ENCODE peak calls at places on chromosome 16, in five cellular contexts. P is activated CD4-positive, alpha-beta T cell treated with anti-CD3 and anti-CD28 coated beads for 24 hours; D is stimulated activated CD4-positive, alpha-beta T cell treated with anti-CD3 and anti-CD28 coated beads, Interleukin-15, amount 100 ng/mL, for 48 hours; B is BJ; K is choroid plexus epithelial cell. J is an unnamed sample.

GRCh38 chr16:83771306-83771942 is 36.4 kb upstream of the HSBP1 start:
- DNase-seq in P (no peak), B (no peak), K (peak), D (no peak), J (no peak)

GRCh38 chr16:22109258-22109898 is 17.0 kb downstream of the VWA3A start:
- DNase-seq in D (no peak), K (no peak), P (no peak), B (no peak), J (no peak)

GRCh38 chr16:854808-855410 is 54.4 kb upstream of the GNG13 start:
- DNase-seq in D (no peak), P (no peak), K (no peak), B (no peak), J (no peak)

GRCh38 chr16:4800290-4801041 is 2.0 kb downstream of the ROGDI start:
- DNase-seq in D (no peak), K (no peak), P (no peak), B (no peak), J (no peak)

GRCh38 chr16:49150341-49150740 is 131.3 kb downstream of the CBLN1 start:
- DNase-seq in D (no peak), K (no peak), P (no peak), B (no peak), J (no peak)

GRCh38 chr16:75229172-75230031 is 10.6 kb downstream of the CTRB1 start:
- DNase-seq in D (no peak), P (no peak), B (no peak), K (no peak), J (no peak)

GRCh38 chr16:66878067-66878466 is 2.2 kb upstream of the PDP2 start:
- DNase-seq in P (peak), D (peak), B (no peak), K (peak), J (peak)

GRCh38 chr16:81511371-81511770 is 66.8 kb downstream of the CMIP start:
- DNase-seq in B (peak), K (peak), D (no peak), P (no peak), J (peak)

GRCh38 chr16:46830417-46830901 is 521 bp downstream of the C16orf87 start:
- DNase-seq in D (peak), B (no peak), K (no peak), P (no peak), J (peak)

GRCh38 chr16:88017551-88018101 is 66.4 kb downstream of the BANP start:
- DNase-seq in P (no peak), K (no peak), D (no peak), B (no peak), J (no peak)

GRCh38 chr16:68232335-68232734 is 3.6 kb downstream of the ESRP2 start:
- DNase-seq in P (no peak), K (no peak), D (no peak), B (no peak), J (no peak)

GRCh38 chr16:55138298-55138697 is 185.7 kb upstream of the IRX6 start:
- DNase-seq in D (no peak), P (no peak), K (no peak), B (no peak), J (no peak)

GRCh38 chr16:72110662-72111615 is 17.3 kb downstream of the DHX38 start:
- DNase-seq in K (no peak), P (no peak), D (no peak), B (no peak), J (no peak)

GRCh38 chr16:28042856-28043255 is 20.7 kb downstream of the GSG1L start:
- DNase-seq in P (no peak), D (no peak), K (peak), B (no peak), J (peak)

GRCh38 chr16:30992931-30993816 is 8.2 kb downstream of the HSD3B7 start:
- DNase-seq in P (no peak), B (no peak), D (no peak), K (no peak), J (no peak)

GRCh38 chr16:89122322-89122831 is 28.7 kb downstream of the ACSF3 start:
- DNase-seq in P (peak), K (no peak), D (no peak), B (no peak), J (no peak)

GRCh38 chr16:12507366-12507765 is 296.3 kb downstream of the CPPED1 start:
- DNase-seq in D (no peak), K (no peak), P (no peak), B (peak), J (peak)

GRCh38 chr16:4212207-4212933 is 29.5 kb downstream of the SRL start:
- DNase-seq in P (no peak), B (no peak), D (no peak), K (no peak), J (no peak)

GRCh38 chr16:69924777-69925191 is 26.4 kb upstream of the CLEC18A start:
- DNase-seq in K (peak), P (no peak), B (peak), D (no peak), J (peak)

GRCh38 chr16:55955845-55956244 is 80.7 kb upstream of the CES5A start:
- DNase-seq in K (no peak), P (no peak), B (no peak), D (no peak), J (no peak)

GRCh38 chr16:67173323-67173722 is 3.0 kb downstream of the NOL3 start:
- DNase-seq in B (no peak), D (no peak), P (no peak), K (no peak), J (no peak)

GRCh38 chr16:4115209-4115940 is 867 bp downstream of the ADCY9 start:
- DNase-seq in D (peak), B (no peak), P (peak), K (peak), J (peak)

GRCh38 chr16:60686824-60687223 is 1349.4 kb downstream of the CDH8 start:
- DNase-seq in K (no peak), D (no peak), P (no peak), B (no peak), J (no peak)

J was measured in GM03348.